ENCODE peak calls at places on chromosome 13, in nine cellular contexts. One of them, this sample, is unnamed.

GRCh38 chr13:51731759-51732158 is 72.2 kb downstream of the DHRS12 start:
- DNase-seq in hepatocyte: no peak
- DNase-seq in AG04450: no peak
- DNase-seq in AG09309: peak
- DNase-seq in uterus: no peak
- DNase-seq in mesothelial cell of epicardium: no peak
- DNase-seq in left ventricle myocardium inferior: no peak
- DNase-seq in fibroblast of the aortic adventitia: peak
- DNase-seq in brain microvascular endothelial cell: no peak
- DNase-seq in this sample: no peak

GRCh38 chr13:39676315-39676876 is 20.9 kb downstream of the COG6 start:
- DNase-seq in brain microvascular endothelial cell: peak
- DNase-seq in fibroblast of the aortic adventitia: peak
- DNase-seq in left ventricle myocardium inferior: no peak
- DNase-seq in AG04450: no peak
- DNase-seq in uterus: no peak
- DNase-seq in AG09309: no peak
- DNase-seq in hepatocyte: peak
- DNase-seq in mesothelial cell of epicardium: no peak
- DNase-seq in this sample: no peak

GRCh38 chr13:79786176-79786575 is 305.2 kb downstream of the NDFIP2 start:
- DNase-seq in brain microvascular endothelial cell: no peak
- DNase-seq in fibroblast of the aortic adventitia: no peak
- DNase-seq in AG04450: no peak
- DNase-seq in uterus: no peak
- DNase-seq in hepatocyte: no peak
- DNase-seq in AG09309: no peak
- DNase-seq in mesothelial cell of epicardium: no peak
- DNase-seq in left ventricle myocardium inferior: no peak
- DNase-seq in this sample: no peak

GRCh38 chr13:112330479-112331407 is 45.4 kb upstream of the SPACA7 start:
- DNase-seq in mesothelial cell of epicardium: no peak
- DNase-seq in brain microvascular endothelial cell: no peak
- DNase-seq in AG09309: no peak
- DNase-seq in AG04450: no peak
- DNase-seq in left ventricle myocardium inferior: no peak
- DNase-seq in fibroblast of the aortic adventitia: no peak
- DNase-seq in hepatocyte: no peak
- DNase-seq in uterus: no peak
- DNase-seq in this sample: no peak

GRCh38 chr13:65585346-65585745 is 1644.8 kb downstream of the PCDH9 start:
- DNase-seq in brain microvascular endothelial cell: no peak
- DNase-seq in AG04450: no peak
- DNase-seq in hepatocyte: no peak
- DNase-seq in uterus: no peak
- DNase-seq in fibroblast of the aortic adventitia: no peak
- DNase-seq in AG09309: no peak
- DNase-seq in mesothelial cell of epicardium: no peak
- DNase-seq in left ventricle myocardium inferior: no peak
- DNase-seq in this sample: no peak

GRCh38 chr13:110415669-110416068 is 108.6 kb downstream of the COL4A2 start:
- DNase-seq in uterus: no peak
- DNase-seq in left ventricle myocardium inferior: no peak
- DNase-seq in brain microvascular endothelial cell: no peak
- DNase-seq in AG09309: no peak
- DNase-seq in hepatocyte: peak
- DNase-seq in fibroblast of the aortic adventitia: no peak
- DNase-seq in AG04450: no peak
- DNase-seq in mesothelial cell of epicardium: no peak
- DNase-seq in this sample: no peak

GRCh38 chr13:26482451-26483197 is 74.9 kb upstream of the WASF3 start:
- DNase-seq in hepatocyte: peak
- DNase-seq in AG04450: no peak
- DNase-seq in mesothelial cell of epicardium: no peak
- DNase-seq in AG09309: peak
- DNase-seq in brain microvascular endothelial cell: peak
- DNase-seq in uterus: peak
- DNase-seq in fibroblast of the aortic adventitia: peak
- DNase-seq in left ventricle myocardium inferior: no peak
- DNase-seq in this sample: peak

GRCh38 chr13:50989476-50989875 is 79.9 kb downstream of the RNASEH2B start:
- DNase-seq in mesothelial cell of epicardium: no peak
- DNase-seq in fibroblast of the aortic adventitia: no peak
- DNase-seq in uterus: peak
- DNase-seq in left ventricle myocardium inferior: no peak
- DNase-seq in AG04450: no peak
- DNase-seq in hepatocyte: peak
- DNase-seq in brain microvascular endothelial cell: no peak
- DNase-seq in AG09309: no peak
- DNase-seq in this sample: peak

GRCh38 chr13:67238277-67238859 is 8.2 kb upstream of the PCDH9 start:
- DNase-seq in uterus: no peak
- DNase-seq in mesothelial cell of epicardium: no peak
- DNase-seq in AG09309: no peak
- DNase-seq in hepatocyte: peak
- DNase-seq in left ventricle myocardium inferior: no peak
- DNase-seq in brain microvascular endothelial cell: no peak
- DNase-seq in fibroblast of the aortic adventitia: peak
- DNase-seq in AG04450: no peak
- DNase-seq in this sample: no peak

GRCh38 chr13:77338961-77339401 is 12.1 kb upstream of the MYCBP2 start:
- DNase-seq in AG04450: no peak
- DNase-seq in AG09309: no peak
- DNase-seq in uterus: no peak
- DNase-seq in brain microvascular endothelial cell: no peak
- DNase-seq in mesothelial cell of epicardium: no peak
- DNase-seq in fibroblast of the aortic adventitia: no peak
- DNase-seq in hepatocyte: no peak
- DNase-seq in left ventricle myocardium inferior: no peak
- DNase-seq in this sample: no peak

GRCh38 chr13:95367309-95367843 is 66.1 kb upstream of the ABCC4 start:
- DNase-seq in hepatocyte: no peak
- DNase-seq in AG09309: no peak
- DNase-seq in AG04450: no peak
- DNase-seq in fibroblast of the aortic adventitia: no peak
- DNase-seq in mesothelial cell of epicardium: no peak
- DNase-seq in brain microvascular endothelial cell: no peak
- DNase-seq in uterus: no peak
- DNase-seq in left ventricle myocardium inferior: no peak
- DNase-seq in this sample: no peak

GRCh38 chr13:25876256-25876655 is 175.6 kb downstream of the SHISA2 start:
- DNase-seq in AG04450: no peak
- DNase-seq in mesothelial cell of epicardium: no peak
- DNase-seq in brain microvascular endothelial cell: no peak
- DNase-seq in hepatocyte: no peak
- DNase-seq in fibroblast of the aortic adventitia: no peak
- DNase-seq in AG09309: no peak
- DNase-seq in uterus: no peak
- DNase-seq in left ventricle myocardium inferior: no peak
- DNase-seq in this sample: no peak

GRCh38 chr13:34833562-34834182 is 108.4 kb upstream of the NBEA start:
- DNase-seq in AG09309: no peak
- DNase-seq in brain microvascular endothelial cell: peak
- DNase-seq in hepatocyte: peak
- DNase-seq in mesothelial cell of epicardium: no peak
- DNase-seq in uterus: no peak
- DNase-seq in left ventricle myocardium inferior: no peak
- DNase-seq in fibroblast of the aortic adventitia: no peak
- DNase-seq in AG04450: no peak
- DNase-seq in this sample: no peak

GRCh38 chr13:63307239-63307638 is 1891.6 kb upstream of the PCDH20 start:
- DNase-seq in uterus: no peak
- DNase-seq in hepatocyte: peak
- DNase-seq in left ventricle myocardium inferior: no peak
- DNase-seq in AG09309: no peak
- DNase-seq in mesothelial cell of epicardium: no peak
- DNase-seq in fibroblast of the aortic adventitia: no peak
- DNase-seq in AG04450: no peak
- DNase-seq in brain microvascular endothelial cell: no peak
- DNase-seq in this sample: no peak

GRCh38 chr13:72379581-72379980 is 347.8 kb downstream of the MZT1 start:
- DNase-seq in hepatocyte: no peak
- DNase-seq in AG09309: no peak
- DNase-seq in fibroblast of the aortic adventitia: no peak
- DNase-seq in uterus: no peak
- DNase-seq in left ventricle myocardium inferior: no peak
- DNase-seq in brain microvascular endothelial cell: peak
- DNase-seq in mesothelial cell of epicardium: no peak
- DNase-seq in AG04450: no peak
- DNase-seq in this sample: no peak

GRCh38 chr13:72384879-72385278 is 342.6 kb downstream of the MZT1 start:
- DNase-seq in AG09309: no peak
- DNase-seq in brain microvascular endothelial cell: peak
- DNase-seq in AG04450: no peak
- DNase-seq in fibroblast of the aortic adventitia: peak
- DNase-seq in mesothelial cell of epicardium: no peak
- DNase-seq in hepatocyte: peak
- DNase-seq in left ventricle myocardium inferior: no peak
- DNase-seq in uterus: no peak
- DNase-seq in this sample: no peak

GRCh38 chr13:72383646-72384045 is 343.8 kb downstream of the MZT1 start:
- DNase-seq in hepatocyte: no peak
- DNase-seq in fibroblast of the aortic adventitia: no peak
- DNase-seq in mesothelial cell of epicardium: no peak
- DNase-seq in brain microvascular endothelial cell: no peak
- DNase-seq in AG04450: no peak
- DNase-seq in AG09309: no peak
- DNase-seq in uterus: no peak
- DNase-seq in left ventricle myocardium inferior: no peak
- DNase-seq in this sample: no peak

GRCh38 chr13:72386138-72386684 is 341.2 kb downstream of the MZT1 start:
- DNase-seq in brain microvascular endothelial cell: no peak
- DNase-seq in mesothelial cell of epicardium: no peak
- DNase-seq in hepatocyte: no peak
- DNase-seq in uterus: no peak
- DNase-seq in AG04450: no peak
- DNase-seq in AG09309: no peak
- DNase-seq in left ventricle myocardium inferior: no peak
- DNase-seq in fibroblast of the aortic adventitia: no peak
- DNase-seq in this sample: no peak

DNA sequence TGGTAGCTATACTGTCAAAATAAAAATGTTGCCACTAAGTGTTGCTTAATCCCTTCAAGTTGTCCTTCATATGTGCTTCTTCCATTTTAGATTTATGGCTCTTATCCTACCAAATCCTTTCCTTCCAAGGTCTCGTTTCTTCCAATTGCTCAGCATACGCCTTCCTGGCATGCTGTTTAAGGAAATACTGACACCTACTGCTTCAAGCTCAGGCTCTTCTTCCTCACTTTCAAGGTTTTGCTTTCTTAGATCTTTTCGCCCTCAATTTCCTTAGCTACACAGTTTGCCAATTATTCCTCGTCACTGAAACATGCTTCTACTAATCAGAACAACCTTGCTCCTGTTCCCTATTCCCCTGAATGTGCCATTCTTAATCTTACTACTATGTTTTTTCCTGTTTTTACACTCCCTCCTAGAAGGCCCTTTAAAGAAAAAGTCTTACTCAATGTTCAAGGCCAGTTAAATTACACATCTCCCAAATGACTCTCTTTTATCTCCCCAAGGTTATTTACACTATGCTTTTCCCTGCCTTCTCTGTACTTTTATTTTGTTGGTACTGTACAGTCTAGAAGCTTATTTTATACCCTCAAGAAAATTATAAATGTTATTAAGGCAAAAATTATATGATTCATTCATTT is 343.1 kb downstream of the MZT1 start:
- DNase-seq in left ventricle myocardium inferior: no peak
- DNase-seq in AG09309: no peak
- DNase-seq in hepatocyte: no peak
- DNase-seq in uterus: no peak
- DNase-seq in mesothelial cell of epicardium: no peak
- DNase-seq in brain microvascular endothelial cell: no peak
- DNase-seq in AG04450: no peak
- DNase-seq in fibroblast of the aortic adventitia: no peak
- DNase-seq in this sample: no peak
- TF ChIP-seq CTCF in left ventricle myocardium inferior: no peak
- TF ChIP-seq CTCF in AG09309: no peak
- TF ChIP-seq CTCF in hepatocyte: no peak
- TF ChIP-seq CTCF in uterus: no peak
- TF ChIP-seq CTCF in mesothelial cell of epicardium: no peak
- TF ChIP-seq CTCF in brain microvascular endothelial cell: no peak
- TF ChIP-seq CTCF in AG04450: no peak
- TF ChIP-seq CTCF in fibroblast of the aortic adventitia: no peak
- TF ChIP-seq CTCF in this sample: no peak

DNA sequence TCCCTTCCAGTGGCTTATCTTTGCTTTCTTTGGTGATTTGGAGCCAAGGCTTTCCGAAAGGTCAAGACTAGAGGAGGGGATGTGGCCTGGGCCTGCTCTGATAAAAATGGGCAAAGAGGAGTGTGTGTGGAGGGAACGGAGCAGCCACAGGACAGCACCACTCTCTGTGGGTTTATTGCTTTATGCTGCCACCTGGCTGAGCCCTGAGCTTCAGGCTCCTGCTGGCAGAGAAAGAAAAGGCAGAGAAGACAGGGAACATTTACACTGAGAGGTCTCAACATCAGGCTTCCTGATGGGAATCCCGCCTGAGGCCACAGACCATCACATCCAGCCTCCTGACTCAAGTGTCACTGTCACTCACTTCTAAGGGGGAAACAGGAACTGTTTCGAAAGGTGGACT is 9.2 kb upstream of the GSX1 start:
- DNase-seq in mesothelial cell of epicardium: no peak
- DNase-seq in AG04450: no peak
- DNase-seq in brain microvascular endothelial cell: no peak
- DNase-seq in hepatocyte: peak
- DNase-seq in fibroblast of the aortic adventitia: peak
- DNase-seq in left ventricle myocardium inferior: no peak
- DNase-seq in AG09309: no peak
- DNase-seq in uterus: no peak
- DNase-seq in this sample: no peak
- TF ChIP-seq CTCF in mesothelial cell of epicardium: no peak
- TF ChIP-seq CTCF in AG04450: peak
- TF ChIP-seq CTCF in brain microvascular endothelial cell: peak
- TF ChIP-seq CTCF in hepatocyte: peak
- TF ChIP-seq CTCF in fibroblast of the aortic adventitia: peak
- TF ChIP-seq CTCF in left ventricle myocardium inferior: peak
- TF ChIP-seq CTCF in AG09309: peak
- TF ChIP-seq CTCF in uterus: no peak
- TF ChIP-seq CTCF in this sample: no peak

GRCh38 chr13:30077338-30077737 is 226.9 kb upstream of the UBL3 start:
- DNase-seq in AG04450: no peak
- DNase-seq in uterus: no peak
- DNase-seq in mesothelial cell of epicardium: no peak
- DNase-seq in AG09309: no peak
- DNase-seq in hepatocyte: no peak
- DNase-seq in brain microvascular endothelial cell: no peak
- DNase-seq in left ventricle myocardium inferior: no peak
- DNase-seq in fibroblast of the aortic adventitia: no peak
- DNase-seq in this sample: no peak
- TF ChIP-seq CTCF in AG04450: no peak
- TF ChIP-seq CTCF in uterus: no peak
- TF ChIP-seq CTCF in mesothelial cell of epicardium: no peak
- TF ChIP-seq CTCF in AG09309: no peak
- TF ChIP-seq CTCF in hepatocyte: no peak
- TF ChIP-seq CTCF in brain microvascular endothelial cell: no peak
- TF ChIP-seq CTCF in left ventricle myocardium inferior: no peak
- TF ChIP-seq CTCF in fibroblast of the aortic adventitia: no peak
- TF ChIP-seq CTCF in this sample: no peak

DNA sequence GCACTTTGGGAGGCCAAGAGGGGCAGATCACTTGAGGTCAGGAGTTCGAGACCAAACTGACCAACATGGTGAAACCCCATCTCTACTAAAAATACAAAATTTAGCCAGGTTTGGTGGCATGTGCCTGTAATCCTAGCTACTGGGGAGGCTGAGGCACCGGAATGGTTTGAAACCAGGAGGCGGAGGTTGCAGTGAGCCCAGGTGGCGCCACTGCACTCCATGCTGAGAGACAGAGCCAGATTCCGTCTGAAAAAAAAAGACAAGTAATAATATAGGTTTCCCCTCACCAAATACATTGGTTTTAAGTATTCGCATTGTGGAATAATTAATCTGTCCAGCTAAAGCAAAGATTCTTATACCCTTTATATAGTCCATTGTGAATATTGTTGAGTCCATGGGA is 1544.6 kb downstream of the OLFM4 start:
- DNase-seq in uterus: no peak
- DNase-seq in AG04450: no peak
- DNase-seq in AG09309: no peak
- DNase-seq in mesothelial cell of epicardium: no peak
- DNase-seq in left ventricle myocardium inferior: no peak
- DNase-seq in hepatocyte: no peak
- DNase-seq in fibroblast of the aortic adventitia: no peak
- DNase-seq in brain microvascular endothelial cell: no peak
- DNase-seq in this sample: no peak
- TF ChIP-seq CTCF in uterus: no peak
- TF ChIP-seq CTCF in AG04450: no peak
- TF ChIP-seq CTCF in AG09309: no peak
- TF ChIP-seq CTCF in mesothelial cell of epicardium: no peak
- TF ChIP-seq CTCF in left ventricle myocardium inferior: no peak
- TF ChIP-seq CTCF in hepatocyte: no peak
- TF ChIP-seq CTCF in fibroblast of the aortic adventitia: no peak
- TF ChIP-seq CTCF in brain microvascular endothelial cell: no peak
- TF ChIP-seq CTCF in this sample: no peak